ENCODE peak calls at places on chromosomes 1 and 21, in four cellular contexts. U is H1, X is mesendoderm, J is IMR-90. H is an unnamed sample.

GRCh38 chr1:108082741-108083562 is 117.2 kb downstream of the SLC25A24 start:
- DNase-seq in U (no peak), X (peak; percentile 63), J (no peak), H (no peak)

GRCh38 chr1:75423616-75424015 is 187.3 kb downstream of the SLC44A5 start:
- DNase-seq in U (no peak), X (peak; percentile 34), J (no peak), H (no peak)

GRCh38 chr21:36065497-36066036 is 4.3 kb upstream of the CBR1 start:
- DNase-seq in U (no peak), X (no peak), J (peak; percentile 65), H (no peak)

GRCh38 chr1:68049941-68050878 is at the start of gene DIRAS3:
- DNase-seq in U (no peak), X (no peak), J (peak; percentile 60), H (no peak)

GRCh38 chr1:214549604-214550338 is 1.6 kb downstream of the PTPN14 start:
- DNase-seq in U (no peak), X (peak; percentile 74), J (peak; percentile 62), H (no peak)

GRCh38 chr1:223726380-223727001 is 14.2 kb downstream of the CAPN2 start:
- DNase-seq in U (peak; percentile 64), X (peak; percentile 94), J (peak; percentile 98), H (peak; percentile 89)

GRCh38 chr1:67645495-67646144 is 39.4 kb upstream of the GADD45A start:
- DNase-seq in U (no peak), X (no peak), J (no peak), H (no peak)

GRCh38 chr1:963746-964525 is 2.3 kb upstream of the PLEKHN1 start:
- DNase-seq in U (no peak), X (no peak), J (no peak), H (no peak)

GRCh38 chr1:1599030-1599916 is 662 bp downstream of the FNDC10 start:
- DNase-seq in U (peak; percentile 82), X (peak; percentile 32), J (peak; percentile 37), H (peak; percentile 70)

GRCh38 chr1:47941609-47942237 is 55.5 kb downstream of the TRABD2B start:
- DNase-seq in U (peak; percentile 31), X (no peak), J (no peak), H (no peak)

GRCh38 chr1:114033219-114033706 is 54.0 kb downstream of the OLFML3 start:
- DNase-seq in U (peak; percentile 63), X (peak; percentile 89), J (no peak), H (peak; percentile 72)

GRCh38 chr1:94416901-94417701 is 1.1 kb upstream of the ABCD3 start:
- DNase-seq in U (no peak), X (peak; percentile 5), J (peak; percentile 89), H (no peak)

GRCh38 chr1:169594391-169594790 is 8.1 kb upstream of the F5 start:
- DNase-seq in U (no peak), X (no peak), J (no peak), H (no peak)

GRCh38 chr1:1622578-1623094 is 7.3 kb downstream of the MIB2 start:
- DNase-seq in U (no peak), X (no peak), J (no peak), H (no peak)

GRCh38 chr1:47638240-47638639 is 200.4 kb downstream of the FOXD2 start:
- DNase-seq in U (no peak), X (no peak), J (no peak), H (no peak)

GRCh38 chr1:34844252-34844634 is 15.3 kb downstream of the SMIM12 start:
- DNase-seq in U (no peak), X (peak; percentile 94), J (no peak), H (peak; percentile 70)

GRCh38 chr1:66437136-66437401 is 96.9 kb upstream of the SGIP1 start:
- DNase-seq in U (no peak), X (no peak), J (no peak), H (no peak)

GRCh38 chr1:72111662-72112061 is 170.7 kb downstream of the NEGR1 start:
- DNase-seq in U (no peak), X (no peak), J (no peak), H (no peak)

GRCh38 chr1:56922507-56922906 is 43.3 kb downstream of the C8B start:
- DNase-seq in U (no peak), X (no peak), J (no peak), H (no peak)

DNA sequence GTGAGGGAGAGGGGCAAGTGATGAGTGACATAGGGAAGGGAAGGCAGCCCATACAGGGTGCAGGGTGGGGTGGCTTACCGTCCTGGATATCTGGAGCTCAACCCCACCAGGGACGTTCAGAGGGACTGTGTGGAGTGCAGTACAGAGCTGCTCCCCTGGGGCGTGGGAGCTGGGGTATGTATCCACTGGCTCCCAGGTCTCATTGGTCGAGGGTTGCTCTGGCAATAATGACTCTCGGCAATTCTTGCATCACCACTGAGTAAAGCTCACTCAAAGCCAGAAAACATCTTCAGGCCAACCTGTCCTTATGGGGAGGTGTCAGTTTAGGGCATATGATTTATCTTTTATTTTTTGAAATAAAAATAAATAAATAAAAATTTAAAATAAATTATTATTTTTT is 43.2 kb upstream of the RUNX3 start:
- DNase-seq in U (no peak), X (no peak), J (no peak), H (no peak)
- H3K18ac ChIP-seq in U (no peak overlapping the region), X (peak overlapping the region; percentile 52), J (no peak overlapping the region), H (no peak overlapping the region)

DNA sequence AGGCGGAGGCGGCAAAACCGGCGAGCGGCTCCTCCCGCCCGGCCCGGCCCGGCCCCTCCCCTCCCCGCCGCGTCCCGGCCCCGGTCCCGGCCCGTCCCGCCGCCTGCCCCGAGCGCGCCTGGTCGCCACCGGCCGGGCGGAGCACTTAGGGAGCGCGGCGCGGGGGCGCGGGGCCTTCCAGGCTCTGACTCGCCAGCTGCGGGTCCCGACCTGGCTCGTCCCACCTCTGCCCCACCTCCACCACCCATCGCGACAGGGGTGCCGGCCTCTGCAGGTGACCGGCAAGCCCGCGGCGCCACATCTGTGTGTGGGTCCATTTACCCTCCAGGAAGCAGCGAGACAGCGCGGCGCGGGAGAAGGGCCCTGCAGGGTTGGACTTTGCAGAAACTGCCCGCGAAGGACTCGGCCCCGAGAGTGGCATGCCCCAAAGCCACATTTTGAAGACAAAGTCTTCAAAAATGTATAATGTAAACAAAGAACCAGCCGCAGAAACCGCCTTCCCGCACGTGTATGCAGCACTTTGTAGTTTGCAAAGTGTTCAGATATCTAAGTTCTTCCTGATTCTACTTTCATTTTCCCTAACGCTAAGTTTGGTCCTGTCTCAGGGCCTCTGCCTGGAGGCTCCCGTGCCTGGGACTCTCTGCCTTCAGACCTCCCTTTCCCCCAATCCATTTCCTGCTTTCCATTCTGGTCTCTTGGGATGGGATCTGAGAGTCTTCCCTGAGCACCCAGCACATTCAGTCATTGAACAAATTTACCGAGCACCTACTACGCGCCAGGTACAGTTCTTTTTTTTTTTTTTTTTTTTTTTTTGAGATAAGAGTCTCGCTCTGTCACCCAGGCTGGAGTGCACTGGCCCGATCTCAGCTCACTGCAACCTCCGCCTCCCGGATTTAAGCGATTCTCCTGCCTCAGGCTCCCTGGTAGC is at the start of gene TMCO4:
- DNase-seq in U (no peak), X (peak; percentile 32), J (peak; percentile 88), H (no peak)
- H4K5ac ChIP-seq in U (no peak within 1 kb of the TSS), X (no peak within 1 kb of the TSS), J (peak within 1 kb of the TSS; percentile 62), H (no peak within 1 kb of the TSS)

DNA sequence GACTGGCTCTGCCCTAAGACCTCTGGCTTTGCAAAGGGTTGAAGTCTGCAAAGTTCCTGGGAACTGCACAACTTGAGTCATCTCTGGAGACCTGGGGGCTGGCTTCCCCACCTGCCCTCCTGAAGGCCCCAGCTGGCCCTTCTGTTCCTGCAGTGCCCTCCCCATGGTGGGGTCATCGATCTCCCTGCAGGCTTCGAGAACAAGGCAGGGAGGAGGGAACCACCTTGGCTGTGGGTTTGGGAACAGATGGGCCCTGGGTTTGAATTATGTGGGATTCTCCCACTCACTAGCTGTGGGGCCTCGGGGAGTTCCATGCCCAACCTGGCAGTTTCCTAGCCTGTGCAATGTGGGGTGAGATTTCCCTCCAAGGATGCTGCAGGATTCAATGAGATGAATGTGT is 310.2 kb downstream of the PTPRU start:
- DNase-seq in U (no peak), X (no peak), J (no peak), H (no peak)
- H3K18ac ChIP-seq in U (no peak overlapping the region), X (no peak overlapping the region), J (no peak overlapping the region), H (no peak overlapping the region)

GRCh38 chr1:152880316-152880715 is 2.2 kb downstream of the SMCP start:
- DNase-seq in U (no peak), X (no peak), J (no peak), H (no peak)

GRCh38 chr1:152884085-152884484 is 6.0 kb downstream of the SMCP start:
- DNase-seq in U (no peak), X (no peak), J (no peak), H (no peak)

GRCh38 chr1:152878042-152878441 is at the start of gene SMCP:
- DNase-seq in U (peak; percentile 84), X (peak; percentile 49), J (no peak), H (no peak)

GRCh38 chr1:152879559-152880198 is 1.6 kb downstream of the SMCP start:
- DNase-seq in U (no peak), X (no peak), J (no peak), H (no peak)

DNA sequence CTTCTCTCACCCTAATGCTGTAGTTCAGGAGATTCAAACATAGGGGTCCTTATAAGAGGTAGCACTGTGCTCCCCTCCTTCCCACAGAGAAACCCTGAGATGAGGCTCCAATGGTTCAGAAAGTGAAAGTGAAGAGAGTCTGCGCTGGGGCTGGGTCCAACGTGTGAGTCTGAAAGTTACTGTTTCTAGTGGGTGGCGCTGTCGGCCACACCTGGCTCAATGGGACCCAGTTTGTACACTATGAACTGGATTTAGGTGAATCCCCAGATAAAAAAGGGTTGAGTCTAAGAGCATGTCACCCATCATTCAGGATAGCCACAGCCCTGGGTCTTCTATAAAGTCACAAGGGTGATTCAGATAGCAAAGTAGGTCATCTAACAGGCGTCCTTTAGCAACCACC is 2.8 kb downstream of the SMCP start:
- DNase-seq in U (no peak), X (no peak), J (no peak), H (no peak)
- H4K5ac ChIP-seq in U (no peak overlapping the region), X (no peak overlapping the region), J (no peak overlapping the region), H (no peak overlapping the region)

GRCh38 chr1:184597652-184598357 is 156.9 kb downstream of the EDEM3 start:
- DNase-seq in U (no peak), X (no peak), J (peak; percentile 73), H (no peak)
- H3K18ac ChIP-seq in U (no peak overlapping the region), X (no peak overlapping the region), J (peak overlapping the region; percentile 53), H (no peak overlapping the region)

GRCh38 chr1:32307313-32307712 is 15.4 kb downstream of the HDAC1 start:
- DNase-seq in U (no peak), X (no peak), J (peak; percentile 54), H (no peak)

GRCh38 chr1:32299327-32299726 is 7.4 kb downstream of the HDAC1 start:
- DNase-seq in U (no peak), X (no peak), J (no peak), H (no peak)

GRCh38 chr1:32303358-32303757 is 11.5 kb downstream of the HDAC1 start:
- DNase-seq in U (no peak), X (no peak), J (no peak), H (no peak)

GRCh38 chr1:32305310-32305709 is 13.4 kb downstream of the HDAC1 start:
- DNase-seq in U (no peak), X (no peak), J (no peak), H (no peak)

GRCh38 chr1:32303997-32304622 is 12.2 kb downstream of the HDAC1 start:
- DNase-seq in U (no peak), X (no peak), J (peak; percentile 74), H (no peak)
- H4K5ac ChIP-seq in U (no peak overlapping the region), X (no peak overlapping the region), J (no peak overlapping the region), H (no peak overlapping the region)

GRCh38 chr1:178944729-178945128 is 73.9 kb upstream of the ANGPTL1 start:
- DNase-seq in U (peak; percentile 10), X (no peak), J (no peak), H (no peak)
- H3K18ac ChIP-seq in U (no peak overlapping the region), X (no peak overlapping the region), J (no peak overlapping the region), H (no peak overlapping the region)

H was measured in H9.